ENCODE peak calls at places on chromosomes 16 and 17, in ten cellular contexts. V is tibial nerve, R is ovary, Q is stomach, M is K562, L is suprapubic skin, H is sigmoid colon, N is esophagus muscularis mucosa, F is transverse colon, U is HepG2. B is an unnamed sample.
A peak's percentile ranks its signal among the peaks of the same experiment; 100 is the strongest.

GRCh38 chr16:10817514-10817913 is 1.1 kb downstream of the TVP23A start:
- DNase-seq in L (no peak), H (no peak), M (no peak), U (no peak), N (no peak), R (no peak), V (no peak), F (no peak), Q (no peak), B (no peak)

GRCh38 chr17:39225974-39226683 is 384 bp upstream of the STAC2 start:
- DNase-seq in L (no peak), Q (peak; percentile 38), R (peak; percentile 86), U (no peak), F (peak; percentile 46), H (peak; percentile 87), N (no peak), M (peak; percentile 93), V (no peak), B (peak; percentile 86)

GRCh38 chr17:17811381-17812210 is 25.2 kb downstream of the SREBF1 start:
- DNase-seq in H (no peak), U (peak; percentile 70), F (no peak), Q (no peak), R (peak; percentile 74), V (no peak), N (no peak), L (no peak), M (peak; percentile 31), B (no peak)

GRCh38 chr17:56497132-56497531 is 96.4 kb upstream of the NOG start:
- DNase-seq in M (no peak), H (no peak), L (no peak), F (no peak), V (no peak), U (no peak), N (no peak), Q (no peak), R (no peak), B (no peak)

GRCh38 chr16:88634141-88634993 is 4.0 kb upstream of the IL17C start:
- DNase-seq in V (no peak), U (no peak), N (no peak), F (peak; percentile 74), Q (peak; percentile 53), L (no peak), M (peak; percentile 97), H (no peak), R (no peak), B (peak; percentile 57)

GRCh38 chr16:83940630-83941378 is 12.2 kb upstream of the OSGIN1 start:
- DNase-seq in M (no peak), L (no peak), Q (no peak), V (no peak), N (no peak), F (no peak), H (no peak), R (no peak), U (no peak), B (no peak)

GRCh38 chr17:59331929-59332889 is 754 bp downstream of the YPEL2 start:
- DNase-seq in R (peak; percentile 67), F (peak; percentile 51), U (no peak), H (peak; percentile 79), V (no peak), L (peak; percentile 81), M (peak; percentile 51), N (no peak), Q (peak; percentile 57), B (peak; percentile 60)

GRCh38 chr16:24851700-24852099 is 5.9 kb downstream of the SLC5A11 start:
- DNase-seq in L (no peak), F (no peak), U (no peak), N (no peak), V (no peak), H (no peak), R (no peak), Q (no peak), M (no peak), B (no peak)

GRCh38 chr16:23518435-23518891 is 8.2 kb upstream of the GGA2 start:
- DNase-seq in R (no peak), F (no peak), Q (no peak), M (no peak), H (no peak), V (no peak), U (no peak), L (no peak), N (no peak), B (no peak)

GRCh38 chr17:51873302-51873701 is 285.2 kb downstream of the CA10 start:
- DNase-seq in V (no peak), N (no peak), U (no peak), R (no peak), L (no peak), F (no peak), Q (no peak), M (no peak), H (no peak), B (no peak)

GRCh38 chr17:63150994-63151464 is 185.0 kb downstream of the TANC2 start:
- DNase-seq in F (no peak), Q (no peak), V (no peak), H (no peak), L (no peak), R (no peak), N (no peak), U (no peak), M (no peak), B (no peak)

GRCh38 chr16:71288570-71288889 is 672 bp downstream of the CMTR2 start:
- DNase-seq in R (no peak), Q (no peak), H (no peak), N (no peak), V (no peak), F (no peak), U (no peak), M (no peak), L (no peak), B (no peak)

GRCh38 chr16:81987121-81987520 is 24.1 kb downstream of the SDR42E1 start:
- DNase-seq in Q (no peak), R (no peak), L (no peak), N (peak; percentile 34), M (no peak), H (no peak), F (no peak), V (no peak), U (no peak), B (no peak)

DNA sequence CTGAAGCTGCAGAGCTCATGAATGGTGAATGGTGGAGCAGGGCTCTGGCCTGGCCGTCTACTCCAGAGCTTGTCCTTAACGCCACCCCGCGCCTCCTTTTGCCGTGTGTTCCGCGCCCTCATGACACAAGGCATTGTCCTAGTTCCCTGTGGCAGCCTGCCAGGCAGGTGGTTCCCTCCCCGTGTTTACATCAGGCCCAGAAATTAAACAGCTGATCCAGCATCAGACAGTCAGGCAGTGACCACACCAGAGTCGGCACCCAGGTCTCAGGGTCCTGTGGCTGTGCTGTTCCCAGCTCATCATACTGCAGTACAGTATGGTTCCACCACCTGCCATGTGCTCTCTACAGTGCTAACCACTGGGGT is 119.7 kb downstream of the RAB11FIP4 start:
- DNase-seq in N (no peak), L (no peak), V (no peak), R (no peak), Q (peak; percentile 90), U (no peak), M (no peak), H (no peak), F (peak; percentile 57), B (no peak)
- TF ChIP-seq EP300 in N (no peak), L (no peak), V (no peak), R (no peak), Q (no peak), U (no peak), M (no peak), H (no peak), F (no peak), B (no peak)

GRCh38 chr17:7326186-7326585 is 2.9 kb downstream of the NEURL4 start:
- DNase-seq in Q (no peak), R (peak; percentile 25), V (no peak), L (no peak), U (no peak), N (no peak), F (no peak), M (no peak), H (no peak), B (no peak)

GRCh38 chr17:7327056-7327455 is 2.1 kb downstream of the NEURL4 start:
- DNase-seq in V (no peak), N (no peak), Q (no peak), F (no peak), R (no peak), U (no peak), M (no peak), L (no peak), H (no peak), B (peak; percentile 63)

GRCh38 chr17:7323731-7324437 is 5.3 kb downstream of the NEURL4 start:
- DNase-seq in Q (peak; percentile 67), V (no peak), H (peak; percentile 71), L (peak; percentile 68), N (no peak), F (peak; percentile 65), M (peak; percentile 49), U (no peak), R (peak; percentile 63), B (peak; percentile 58)

GRCh38 chr17:7324438-7324779 is 4.7 kb downstream of the NEURL4 start:
- DNase-seq in H (no peak), L (no peak), M (no peak), Q (no peak), R (no peak), F (no peak), N (no peak), V (no peak), U (no peak), B (no peak)

GRCh38 chr17:7325031-7325528 is 4.1 kb downstream of the NEURL4 start:
- DNase-seq in L (no peak), Q (no peak), U (no peak), R (peak; percentile 25), H (no peak), V (no peak), M (no peak), N (no peak), F (no peak), B (no peak)
- H3K36me3 ChIP-seq in L (peaks cover 54% of the 10 kb centered on the region), Q (peaks cover 44% of the 10 kb centered on the region), U (peaks cover 24% of the 10 kb centered on the region), R (no peaks in the 10 kb centered on the region), H (peaks cover 45% of the 10 kb centered on the region), V (peaks cover 23% of the 10 kb centered on the region), M (peaks cover 65% of the 10 kb centered on the region), N (peaks cover 34% of the 10 kb centered on the region), F (peaks cover 12% of the 10 kb centered on the region), B (peaks cover 15% of the 10 kb centered on the region)

DNA sequence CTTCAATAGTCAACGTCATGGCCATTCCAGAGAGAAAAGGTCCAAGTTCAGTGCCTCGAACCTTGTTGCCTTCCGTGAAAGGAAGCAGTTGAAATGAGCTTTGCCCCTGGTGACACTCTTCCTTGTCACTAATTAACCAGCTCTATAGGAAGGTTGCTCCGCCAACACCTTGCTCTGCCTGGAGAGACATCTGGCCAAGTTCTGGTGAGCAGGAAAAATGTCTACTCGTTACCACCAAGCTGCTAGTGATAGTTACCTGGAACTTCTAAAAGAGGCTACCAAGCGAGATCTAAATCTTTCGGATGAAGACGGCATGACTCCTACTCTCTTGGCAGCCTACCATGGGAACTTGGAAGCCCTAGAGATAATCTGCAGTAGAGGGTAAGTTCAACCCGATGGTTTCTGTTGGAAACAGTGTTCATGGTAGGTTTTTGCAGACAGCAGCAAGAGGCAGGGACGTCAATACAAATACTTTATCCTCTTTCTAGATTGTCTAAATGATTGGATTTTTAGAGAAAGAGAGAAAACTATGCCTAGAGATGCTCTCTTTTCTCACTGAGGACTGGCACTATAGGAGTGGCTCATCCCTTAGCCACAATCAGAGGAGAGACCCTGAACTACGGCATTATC is at the start of gene ANKS4B:
- DNase-seq in U (peak; percentile 94), N (no peak), V (no peak), L (no peak), Q (peak; percentile 29), M (no peak), H (no peak), R (no peak), F (peak; percentile 81), B (no peak)
- TF ChIP-seq POLR2A in U (peak; percentile 72), N (no peak), V (no peak), L (no peak), Q (no peak), M (no peak), H (peak; percentile 20), R (no peak), F (peak; percentile 82), B (no peak)

GRCh38 chr17:5047446-5047845 is 12.2 kb upstream of the SLC52A1 start:
- DNase-seq in Q (no peak), R (no peak), M (no peak), F (no peak), L (no peak), U (no peak), H (no peak), V (no peak), N (no peak), B (no peak)
- TF ChIP-seq EP300 in Q (no peak), R (no peak), M (no peak), F (no peak), L (no peak), U (no peak), H (no peak), V (no peak), N (no peak), B (no peak)

B was measured in upper lobe of left lung.